ENCODE peak calls at places on chromosome 1, in eight cellular contexts. One of them, this sample, is unnamed.

GRCh38 chr1:1550591-1551432 is 10.4 kb upstream of the TMEM240 start:
- DNase-seq in CD4-positive, alpha-beta memory T cell: no peak
- DNase-seq in fibroblast of lung: no peak
- DNase-seq in CD8-positive, alpha-beta memory T cell: no peak
- DNase-seq in aorta: no peak
- DNase-seq in CD4-positive, CD25-positive, alpha-beta regulatory T cell: no peak
- DNase-seq in IMR-90: peak; percentile 36
- DNase-seq in CD8-positive, alpha-beta T cell: no peak
- DNase-seq in this sample: no peak

GRCh38 chr1:42171679-42172266 is 7.2 kb upstream of the GUCA2A start:
- DNase-seq in aorta: no peak
- DNase-seq in CD4-positive, alpha-beta memory T cell: no peak
- DNase-seq in IMR-90: no peak
- DNase-seq in CD8-positive, alpha-beta T cell: no peak
- DNase-seq in CD8-positive, alpha-beta memory T cell: no peak
- DNase-seq in CD4-positive, CD25-positive, alpha-beta regulatory T cell: no peak
- DNase-seq in fibroblast of lung: no peak
- DNase-seq in this sample: no peak

GRCh38 chr1:23426828-23427227 is 2.3 kb upstream of the TCEA3 start:
- DNase-seq in IMR-90: no peak
- DNase-seq in CD4-positive, CD25-positive, alpha-beta regulatory T cell: no peak
- DNase-seq in CD8-positive, alpha-beta T cell: no peak
- DNase-seq in CD8-positive, alpha-beta memory T cell: no peak
- DNase-seq in fibroblast of lung: no peak
- DNase-seq in CD4-positive, alpha-beta memory T cell: no peak
- DNase-seq in aorta: no peak
- DNase-seq in this sample: no peak

GRCh38 chr1:58739851-58740466 is 40.1 kb upstream of the MYSM1 start:
- DNase-seq in CD4-positive, alpha-beta memory T cell: peak; percentile 58
- DNase-seq in aorta: no peak
- DNase-seq in CD8-positive, alpha-beta T cell: no peak
- DNase-seq in fibroblast of lung: peak; percentile 38
- DNase-seq in CD8-positive, alpha-beta memory T cell: peak; percentile 43
- DNase-seq in IMR-90: peak; percentile 71
- DNase-seq in CD4-positive, CD25-positive, alpha-beta regulatory T cell: peak; percentile 63
- DNase-seq in this sample: no peak

GRCh38 chr1:171811671-171812070 is 29.6 kb upstream of the DNM3 start:
- DNase-seq in IMR-90: no peak
- DNase-seq in CD8-positive, alpha-beta T cell: no peak
- DNase-seq in CD4-positive, CD25-positive, alpha-beta regulatory T cell: no peak
- DNase-seq in CD8-positive, alpha-beta memory T cell: no peak
- DNase-seq in fibroblast of lung: no peak
- DNase-seq in aorta: no peak
- DNase-seq in CD4-positive, alpha-beta memory T cell: no peak
- DNase-seq in this sample: no peak

GRCh38 chr1:7262611-7263010 is 477.4 kb downstream of the CAMTA1 start:
- DNase-seq in IMR-90: no peak
- DNase-seq in aorta: no peak
- DNase-seq in CD8-positive, alpha-beta memory T cell: no peak
- DNase-seq in CD4-positive, alpha-beta memory T cell: no peak
- DNase-seq in CD4-positive, CD25-positive, alpha-beta regulatory T cell: no peak
- DNase-seq in fibroblast of lung: no peak
- DNase-seq in CD8-positive, alpha-beta T cell: peak; percentile 25
- DNase-seq in this sample: no peak

GRCh38 chr1:107953551-107953950 is 11.4 kb downstream of the VAV3 start:
- DNase-seq in CD4-positive, alpha-beta memory T cell: no peak
- DNase-seq in aorta: no peak
- DNase-seq in CD4-positive, CD25-positive, alpha-beta regulatory T cell: no peak
- DNase-seq in CD8-positive, alpha-beta memory T cell: no peak
- DNase-seq in fibroblast of lung: no peak
- DNase-seq in CD8-positive, alpha-beta T cell: no peak
- DNase-seq in IMR-90: no peak
- DNase-seq in this sample: no peak

GRCh38 chr1:231011963-231012362 is 28.1 kb downstream of the FAM89A start:
- DNase-seq in CD4-positive, CD25-positive, alpha-beta regulatory T cell: no peak
- DNase-seq in CD4-positive, alpha-beta memory T cell: no peak
- DNase-seq in aorta: no peak
- DNase-seq in CD8-positive, alpha-beta T cell: no peak
- DNase-seq in IMR-90: no peak
- DNase-seq in fibroblast of lung: no peak
- DNase-seq in CD8-positive, alpha-beta memory T cell: no peak
- DNase-seq in this sample: no peak

GRCh38 chr1:115286431-115287205 is 51.4 kb downstream of the NGF start:
- DNase-seq in CD8-positive, alpha-beta T cell: no peak
- DNase-seq in CD4-positive, alpha-beta memory T cell: no peak
- DNase-seq in IMR-90: no peak
- DNase-seq in fibroblast of lung: peak; percentile 44
- DNase-seq in aorta: no peak
- DNase-seq in CD4-positive, CD25-positive, alpha-beta regulatory T cell: no peak
- DNase-seq in CD8-positive, alpha-beta memory T cell: no peak
- DNase-seq in this sample: no peak

GRCh38 chr1:240217398-240217797 is 125.7 kb downstream of the FMN2 start:
- DNase-seq in CD8-positive, alpha-beta memory T cell: no peak
- DNase-seq in CD4-positive, alpha-beta memory T cell: no peak
- DNase-seq in aorta: no peak
- DNase-seq in CD4-positive, CD25-positive, alpha-beta regulatory T cell: no peak
- DNase-seq in CD8-positive, alpha-beta T cell: no peak
- DNase-seq in IMR-90: peak; percentile 56
- DNase-seq in fibroblast of lung: no peak
- DNase-seq in this sample: no peak

DNA sequence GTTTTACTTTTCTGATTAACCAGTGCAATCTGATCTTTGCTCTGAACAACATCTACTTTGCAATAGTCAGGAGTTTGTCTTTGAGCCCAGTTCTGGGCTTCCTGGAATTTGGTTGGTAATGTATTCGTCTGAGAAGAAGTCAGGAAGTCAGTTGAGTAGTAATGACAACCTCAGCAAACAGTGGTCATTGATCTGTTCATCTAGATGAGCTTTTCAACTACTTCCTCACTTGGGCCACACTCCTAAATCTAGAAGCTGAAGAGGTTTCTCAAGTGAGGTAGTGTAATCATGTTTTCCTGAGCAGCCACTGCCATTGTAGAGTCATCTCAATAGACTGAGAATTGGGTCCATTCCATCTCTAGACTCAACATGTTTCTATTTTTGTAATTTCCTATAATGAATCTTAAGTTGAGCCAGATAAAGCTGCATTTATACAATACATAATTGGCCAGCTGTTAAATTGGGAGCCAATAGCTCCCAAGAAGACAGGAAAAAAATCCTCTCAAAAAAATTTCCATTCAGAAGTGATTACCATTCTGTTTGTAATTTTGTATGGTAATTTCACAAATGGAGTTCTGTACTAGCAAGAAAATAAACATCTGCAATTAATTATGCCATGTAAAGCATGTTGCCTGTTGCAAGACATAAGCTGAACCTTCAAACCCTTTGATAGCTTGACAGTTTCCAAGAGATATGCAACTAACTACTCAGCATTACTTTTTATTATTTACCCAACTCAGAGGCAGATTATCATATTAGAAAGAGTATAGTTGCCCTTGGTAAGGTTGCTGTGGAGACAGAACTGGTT is 49.6 kb downstream of the WDR64 start:
- DNase-seq in CD8-positive, alpha-beta memory T cell: no peak
- DNase-seq in CD4-positive, alpha-beta memory T cell: no peak
- DNase-seq in IMR-90: no peak
- DNase-seq in CD8-positive, alpha-beta T cell: no peak
- DNase-seq in fibroblast of lung: no peak
- DNase-seq in CD4-positive, CD25-positive, alpha-beta regulatory T cell: peak; percentile 46
- DNase-seq in aorta: no peak
- DNase-seq in this sample: no peak
- H3K27ac ChIP-seq in CD8-positive, alpha-beta memory T cell: no peak overlapping the region
- H3K27ac ChIP-seq in CD4-positive, alpha-beta memory T cell: no peak overlapping the region
- H3K27ac ChIP-seq in IMR-90: no peak overlapping the region
- H3K27ac ChIP-seq in CD8-positive, alpha-beta T cell: no peak overlapping the region
- H3K27ac ChIP-seq in fibroblast of lung: no peak overlapping the region
- H3K27ac ChIP-seq in CD4-positive, CD25-positive, alpha-beta regulatory T cell: no peak overlapping the region
- H3K27ac ChIP-seq in aorta: no peak overlapping the region
- H3K27ac ChIP-seq in this sample: no peak overlapping the region

GRCh38 chr1:178461676-178462075 is 35.1 kb downstream of the CLEC20A start:
- DNase-seq in CD4-positive, CD25-positive, alpha-beta regulatory T cell: no peak
- DNase-seq in CD4-positive, alpha-beta memory T cell: no peak
- DNase-seq in IMR-90: no peak
- DNase-seq in fibroblast of lung: peak; percentile 6
- DNase-seq in CD8-positive, alpha-beta T cell: no peak
- DNase-seq in CD8-positive, alpha-beta memory T cell: no peak
- DNase-seq in aorta: no peak
- DNase-seq in this sample: no peak
- H3K27ac ChIP-seq in CD4-positive, CD25-positive, alpha-beta regulatory T cell: no peak overlapping the region
- H3K27ac ChIP-seq in CD4-positive, alpha-beta memory T cell: no peak overlapping the region
- H3K27ac ChIP-seq in IMR-90: no peak overlapping the region
- H3K27ac ChIP-seq in fibroblast of lung: no peak overlapping the region
- H3K27ac ChIP-seq in CD8-positive, alpha-beta T cell: no peak overlapping the region
- H3K27ac ChIP-seq in CD8-positive, alpha-beta memory T cell: no peak overlapping the region
- H3K27ac ChIP-seq in aorta: no peak overlapping the region
- H3K27ac ChIP-seq in this sample: no peak overlapping the region

DNA sequence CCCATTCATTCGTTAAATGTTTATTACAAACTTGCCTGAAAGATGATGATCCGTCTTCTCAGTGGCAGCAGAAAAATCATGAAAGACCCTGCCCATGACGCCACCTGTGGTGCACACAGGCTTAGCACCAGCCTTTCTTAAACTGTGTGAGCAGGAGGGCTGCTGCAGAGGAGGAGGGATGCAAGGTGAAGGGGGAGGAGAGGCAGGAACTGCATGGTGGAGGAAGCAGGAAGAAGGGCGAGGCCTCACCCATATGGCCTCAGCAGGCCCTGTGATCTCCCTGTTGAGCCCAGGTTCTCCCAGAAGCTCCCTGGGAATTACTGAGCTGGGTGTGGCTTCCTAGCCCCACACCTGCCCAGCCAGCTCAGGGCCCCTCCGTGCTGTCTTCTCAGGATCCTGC is 25.0 kb upstream of the RD3 start:
- DNase-seq in CD4-positive, CD25-positive, alpha-beta regulatory T cell: peak; percentile 31
- DNase-seq in aorta: no peak
- DNase-seq in CD8-positive, alpha-beta T cell: no peak
- DNase-seq in IMR-90: no peak
- DNase-seq in CD8-positive, alpha-beta memory T cell: no peak
- DNase-seq in CD4-positive, alpha-beta memory T cell: no peak
- DNase-seq in fibroblast of lung: no peak
- DNase-seq in this sample: no peak
- H3K27ac ChIP-seq in CD4-positive, CD25-positive, alpha-beta regulatory T cell: no peak overlapping the region
- H3K27ac ChIP-seq in aorta: no peak overlapping the region
- H3K27ac ChIP-seq in CD8-positive, alpha-beta T cell: no peak overlapping the region
- H3K27ac ChIP-seq in IMR-90: no peak overlapping the region
- H3K27ac ChIP-seq in CD8-positive, alpha-beta memory T cell: no peak overlapping the region
- H3K27ac ChIP-seq in CD4-positive, alpha-beta memory T cell: no peak overlapping the region
- H3K27ac ChIP-seq in fibroblast of lung: no peak overlapping the region
- H3K27ac ChIP-seq in this sample: no peak overlapping the region

DNA sequence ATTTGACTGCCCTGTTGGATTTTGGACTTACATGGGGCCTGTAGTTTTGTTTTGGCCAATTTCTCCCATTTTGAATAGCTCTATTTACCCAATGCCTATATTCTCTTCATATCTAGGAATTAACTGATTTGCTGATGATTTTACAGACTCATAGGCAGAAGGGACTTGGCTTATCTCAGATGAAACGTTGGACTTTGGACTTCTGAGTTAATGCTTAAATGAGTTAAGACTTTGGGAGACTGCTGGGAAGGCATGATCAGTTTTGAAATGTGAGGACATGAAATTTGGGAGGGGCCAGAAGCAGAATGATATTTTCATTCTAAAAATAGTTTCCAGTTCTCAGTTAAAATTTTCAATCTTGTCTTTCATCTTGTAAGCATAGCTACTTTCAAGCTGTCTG is 222.3 kb downstream of the COP1 start:
- DNase-seq in aorta: no peak
- DNase-seq in IMR-90: no peak
- DNase-seq in CD8-positive, alpha-beta memory T cell: no peak
- DNase-seq in CD4-positive, CD25-positive, alpha-beta regulatory T cell: no peak
- DNase-seq in CD8-positive, alpha-beta T cell: no peak
- DNase-seq in CD4-positive, alpha-beta memory T cell: no peak
- DNase-seq in fibroblast of lung: no peak
- DNase-seq in this sample: no peak
- H3K27ac ChIP-seq in aorta: no peak overlapping the region
- H3K27ac ChIP-seq in IMR-90: no peak overlapping the region
- H3K27ac ChIP-seq in CD8-positive, alpha-beta memory T cell: no peak overlapping the region
- H3K27ac ChIP-seq in CD4-positive, CD25-positive, alpha-beta regulatory T cell: no peak overlapping the region
- H3K27ac ChIP-seq in CD8-positive, alpha-beta T cell: no peak overlapping the region
- H3K27ac ChIP-seq in CD4-positive, alpha-beta memory T cell: no peak overlapping the region
- H3K27ac ChIP-seq in fibroblast of lung: no peak overlapping the region
- H3K27ac ChIP-seq in this sample: no peak overlapping the region

GRCh38 chr1:16387201-16388185 is 20.5 kb downstream of the SZRD1 start:
- DNase-seq in CD4-positive, alpha-beta memory T cell: peak; percentile 17
- DNase-seq in fibroblast of lung: peak; percentile 44
- DNase-seq in CD8-positive, alpha-beta memory T cell: no peak
- DNase-seq in CD8-positive, alpha-beta T cell: no peak
- DNase-seq in IMR-90: peak; percentile 30
- DNase-seq in aorta: no peak
- DNase-seq in CD4-positive, CD25-positive, alpha-beta regulatory T cell: peak; percentile 51
- DNase-seq in this sample: no peak

GRCh38 chr1:16380868-16381267 is 13.8 kb downstream of the SZRD1 start:
- DNase-seq in aorta: no peak
- DNase-seq in CD4-positive, CD25-positive, alpha-beta regulatory T cell: no peak
- DNase-seq in IMR-90: no peak
- DNase-seq in CD4-positive, alpha-beta memory T cell: no peak
- DNase-seq in CD8-positive, alpha-beta memory T cell: no peak
- DNase-seq in fibroblast of lung: no peak
- DNase-seq in CD8-positive, alpha-beta T cell: no peak
- DNase-seq in this sample: no peak

GRCh38 chr1:16386454-16387113 is 19.5 kb downstream of the SZRD1 start:
- DNase-seq in fibroblast of lung: peak; percentile 84
- DNase-seq in CD8-positive, alpha-beta T cell: no peak
- DNase-seq in aorta: no peak
- DNase-seq in CD4-positive, alpha-beta memory T cell: no peak
- DNase-seq in IMR-90: peak; percentile 76
- DNase-seq in CD4-positive, CD25-positive, alpha-beta regulatory T cell: no peak
- DNase-seq in CD8-positive, alpha-beta memory T cell: no peak
- DNase-seq in this sample: no peak

GRCh38 chr1:16383917-16384316 is 16.9 kb downstream of the SZRD1 start:
- DNase-seq in aorta: no peak
- DNase-seq in IMR-90: no peak
- DNase-seq in CD8-positive, alpha-beta T cell: no peak
- DNase-seq in CD4-positive, CD25-positive, alpha-beta regulatory T cell: no peak
- DNase-seq in CD8-positive, alpha-beta memory T cell: no peak
- DNase-seq in CD4-positive, alpha-beta memory T cell: no peak
- DNase-seq in fibroblast of lung: no peak
- DNase-seq in this sample: no peak

DNA sequence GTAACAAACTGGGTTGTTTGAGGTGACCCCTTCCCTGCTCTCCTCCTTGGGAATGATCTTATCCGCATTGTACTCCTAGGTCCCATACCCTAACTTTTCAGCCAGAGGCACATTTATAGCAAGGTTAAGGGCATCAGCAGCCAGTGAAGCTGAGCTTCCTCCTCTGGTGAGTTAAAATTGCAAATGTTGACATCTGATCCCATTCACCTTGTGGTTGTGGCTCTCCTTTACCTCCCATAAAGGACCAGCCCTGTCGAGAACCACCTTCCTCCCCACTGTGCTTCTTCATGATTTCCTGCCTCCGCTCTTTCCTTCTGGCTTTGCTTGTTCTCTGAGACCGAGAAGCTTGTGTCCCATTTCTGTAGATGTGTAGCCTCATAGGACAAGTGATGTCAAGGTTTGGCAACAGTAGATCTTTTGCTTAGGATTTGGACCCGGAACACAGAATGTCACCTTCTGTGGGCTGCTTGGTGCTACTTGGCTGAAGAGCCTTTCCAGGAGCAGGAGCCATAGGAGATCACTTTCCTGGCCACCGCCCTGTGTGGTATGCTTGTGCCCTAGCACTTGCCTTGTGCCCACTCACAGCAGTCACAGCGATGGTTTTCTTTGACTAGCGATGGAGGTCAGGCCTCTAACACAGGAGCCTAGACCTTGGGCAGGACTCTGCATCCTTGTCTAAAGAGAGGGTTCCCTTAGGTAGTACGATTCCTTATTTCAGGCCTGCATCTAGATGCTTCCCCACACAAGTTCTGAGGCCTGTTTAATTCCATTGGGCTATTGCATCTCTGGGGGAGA is 18.8 kb downstream of the SZRD1 start:
- DNase-seq in CD8-positive, alpha-beta T cell: no peak
- DNase-seq in CD4-positive, alpha-beta memory T cell: no peak
- DNase-seq in IMR-90: no peak
- DNase-seq in aorta: no peak
- DNase-seq in CD4-positive, CD25-positive, alpha-beta regulatory T cell: no peak
- DNase-seq in fibroblast of lung: no peak
- DNase-seq in CD8-positive, alpha-beta memory T cell: no peak
- DNase-seq in this sample: no peak
- H3K27ac ChIP-seq in CD8-positive, alpha-beta T cell: no peak overlapping the region
- H3K27ac ChIP-seq in CD4-positive, alpha-beta memory T cell: peak overlapping the region; percentile 58
- H3K27ac ChIP-seq in IMR-90: peak overlapping the region; percentile 72
- H3K27ac ChIP-seq in aorta: peak overlapping the region; percentile 53
- H3K27ac ChIP-seq in CD4-positive, CD25-positive, alpha-beta regulatory T cell: no peak overlapping the region
- H3K27ac ChIP-seq in fibroblast of lung: peak overlapping the region; percentile 46
- H3K27ac ChIP-seq in CD8-positive, alpha-beta memory T cell: no peak overlapping the region
- H3K27ac ChIP-seq in this sample: peak overlapping the region; percentile 48